ENCODE peak calls at places on chromosome 22, in seven cellular contexts. L, O, D, H, U, I and G are unnamed samples.

GRCh38 chr22:32728291-32728690 is 73.2 kb upstream of the TIMP3 start:
- DNase-seq in D (no peak), U (no peak), H (no peak), L (no peak), I (no peak), O (no peak), G (no peak)

GRCh38 chr22:22773979-22774738 is 113.5 kb upstream of the IGLL5 start:
- DNase-seq in D (no peak), L (no peak), I (no peak), O (no peak), H (no peak), U (no peak), G (no peak)

GRCh38 chr22:22745225-22746060 is 101.0 kb downstream of the GGTLC2 start:
- DNase-seq in D (no peak), O (no peak), I (peak; percentile 70), H (peak; percentile 55), L (no peak), U (no peak), G (peak; percentile 50)

GRCh38 chr22:35344956-35345690 is 35.8 kb upstream of the HMOX1 start:
- DNase-seq in H (no peak), O (no peak), U (no peak), L (no peak), D (no peak), I (no peak), G (no peak)

GRCh38 chr22:45671783-45672563 is at the start of gene ATXN10:
- DNase-seq in I (peak; percentile 84), L (no peak), U (peak; percentile 63), O (peak; percentile 27), D (peak; percentile 86), H (peak; percentile 83), G (peak; percentile 78)

GRCh38 chr22:46051646-46052045 is 74.7 kb upstream of the WNT7B start:
- DNase-seq in U (no peak), H (no peak), I (peak; percentile 40), D (no peak), L (no peak), O (no peak), G (no peak)

GRCh38 chr22:31046591-31047226 is 34.4 kb upstream of the SMTN start:
- DNase-seq in U (no peak), O (no peak), D (peak; percentile 89), I (no peak), L (no peak), H (no peak), G (peak; percentile 53)

GRCh38 chr22:39236321-39237275 is 8.2 kb downstream of the PDGFB start:
- DNase-seq in O (no peak), D (peak; percentile 88), U (peak; percentile 32), L (no peak), H (no peak), I (peak; percentile 70), G (peak; percentile 93)

GRCh38 chr22:49152146-49152929 is 675.3 kb downstream of the BRD1 start:
- DNase-seq in L (no peak), I (peak; percentile 22), U (no peak), D (no peak), H (no peak), O (no peak), G (no peak)

GRCh38 chr22:27603111-27603822 is 198.3 kb downstream of the MN1 start:
- DNase-seq in H (no peak), U (no peak), I (no peak), O (no peak), L (no peak), D (no peak), G (no peak)

GRCh38 chr22:35230839-35231584 is 26.3 kb upstream of the HMGXB4 start:
- DNase-seq in D (no peak), L (no peak), H (no peak), O (no peak), U (no peak), I (no peak), G (peak; percentile 48)

GRCh38 chr22:37639771-37640590 is 512 bp downstream of the SH3BP1 start:
- DNase-seq in I (no peak), O (no peak), U (no peak), L (no peak), H (no peak), D (no peak), G (no peak)

GRCh38 chr22:28316014-28316413 is 363.6 kb downstream of the TTC28 start:
- DNase-seq in U (no peak), D (no peak), L (no peak), H (no peak), I (no peak), O (no peak), G (no peak)

GRCh38 chr22:37696657-37697539 is at the start of gene TRIOBP:
- DNase-seq in L (peak; percentile 82), H (peak; percentile 98), I (peak; percentile 92), O (peak; percentile 66), U (peak; percentile 98), D (peak; percentile 95), G (peak; percentile 98)

GRCh38 chr22:21990449-21991308 is 8.1 kb upstream of the TOP3B start:
- DNase-seq in O (no peak), I (no peak), H (no peak), L (no peak), U (peak; percentile 47), D (no peak), G (peak; percentile 46)

GRCh38 chr22:50357756-50358155 is 14.6 kb downstream of the PPP6R2 start:
- DNase-seq in O (no peak), U (no peak), L (no peak), H (no peak), D (no peak), I (no peak), G (no peak)

GRCh38 chr22:25201557-25202273 is 2.1 kb downstream of the CRYBB3 start:
- DNase-seq in D (no peak), H (no peak), I (no peak), O (no peak), L (no peak), U (no peak), G (no peak)

GRCh38 chr22:40121463-40121862 is 56.3 kb upstream of the TNRC6B start:
- DNase-seq in D (no peak), O (no peak), H (no peak), U (no peak), I (no peak), L (no peak), G (peak; percentile 8)